ENCODE peak calls at places on chromosomes 3 and 15, in five cellular contexts. C is heart right ventricle, K is tibial nerve, I is HCT116, X is body of pancreas. P is an unnamed sample. For H3K4me1, the result is how much of the 10 kb centered on the place peaks cover.

GRCh38 chr3:187066228-187066995 is 72.9 kb downstream of the RPL39L start:
- DNase-seq in C (peak), K (no peak), I (peak), X (no peak), P (peak)

GRCh38 chr15:47351501-47351900 is 365.8 kb upstream of the SEMA6D start:
- DNase-seq in C (no peak), K (no peak), I (no peak), X (no peak), P (no peak)

GRCh38 chr3:132417695-132418520 is 606 bp downstream of the DNAJC13 start:
- DNase-seq in C (peak), K (peak), I (no peak), X (peak), P (peak)

GRCh38 chr3:17577795-17578520 is 164.5 kb downstream of the TBC1D5 start:
- DNase-seq in C (no peak), K (no peak), I (no peak), X (no peak), P (no peak)

GRCh38 chr3:13776253-13777050 is 103.4 kb downstream of the WNT7A start:
- DNase-seq in C (no peak), K (no peak), I (no peak), X (no peak), P (no peak)

GRCh38 chr3:140505256-140505655 is 172.6 kb upstream of the TRIM42 start:
- DNase-seq in C (peak), K (peak), I (no peak), X (peak), P (peak)

GRCh38 chr3:188554404-188554803 is 400.4 kb downstream of the LPP start:
- DNase-seq in C (no peak), K (no peak), I (no peak), X (no peak), P (peak)

GRCh38 chr3:187679638-187680396 is 9.6 kb upstream of the SST start:
- DNase-seq in C (peak), K (peak), I (peak), X (peak), P (peak)

GRCh38 chr15:60589253-60589652 is 110.3 kb upstream of the ICE2 start:
- DNase-seq in C (no peak), K (no peak), I (no peak), X (no peak), P (no peak)

GRCh38 chr15:55708720-55709119 is 34.2 kb downstream of the PRTG start:
- DNase-seq in C (no peak), K (no peak), I (no peak), X (no peak), P (no peak)

GRCh38 chr3:48962939-48963338 is 27.1 kb upstream of the P4HTM start:
- DNase-seq in C (no peak), K (no peak), I (no peak), X (no peak), P (no peak)

GRCh38 chr3:160756907-160757623 is 1.0 kb downstream of the PPM1L start:
- DNase-seq in C (peak), K (no peak), I (no peak), X (peak), P (peak)

GRCh38 chr3:183244219-183244618 is 8.8 kb upstream of the B3GNT5 start:
- DNase-seq in C (peak), K (peak), I (no peak), X (no peak), P (peak)

DNA sequence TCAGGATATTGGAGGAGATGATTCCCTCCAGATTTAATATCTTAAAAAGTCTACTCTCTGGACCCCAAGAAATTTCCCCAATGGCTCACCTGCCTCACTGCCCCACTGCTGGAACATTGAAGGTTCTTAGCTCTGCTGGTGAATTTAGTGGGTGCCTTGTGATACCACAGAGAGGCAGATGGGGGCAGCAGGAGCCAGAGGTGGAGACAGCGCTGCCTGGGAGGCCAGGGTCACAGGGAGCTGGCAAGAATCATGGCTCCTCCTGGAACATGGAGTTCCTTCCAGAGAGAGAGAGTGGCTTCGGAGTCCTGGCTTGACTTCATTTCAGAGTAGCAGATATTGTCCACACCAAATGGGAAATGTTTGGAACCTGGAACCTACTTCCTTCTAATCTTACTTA is 263.5 kb upstream of the CFAP20DC start:
- DNase-seq in C (peak), K (peak), I (peak), X (peak), P (no peak)
- TF ChIP-seq CTCF in C (peak), K (peak), I (peak), X (peak), P (no peak)

GRCh38 chr15:65401607-65402240 is 21.0 kb downstream of the IGDCC4 start:
- DNase-seq in C (no peak), K (no peak), I (no peak), X (no peak), P (no peak)
- H3K27ac ChIP-seq in C (no peak), K (no peak), I (no peak), X (no peak), P (no peak)

GRCh38 chr15:31345606-31346366 is 19.2 kb downstream of the KLF13 start:
- DNase-seq in C (no peak), K (no peak), I (no peak), X (no peak), P (peak)
- H3K4me1 ChIP-seq in C (half or more), K (half or more), I (under half), X (half or more), P (half or more)

GRCh38 chr15:89492111-89492641 is 4.2 kb downstream of the RHCG start:
- DNase-seq in C (no peak), K (no peak), I (no peak), X (no peak), P (no peak)
- TF ChIP-seq CTCF in C (no peak), K (no peak), I (peak), X (no peak), P (no peak)

GRCh38 chr3:120200836-120201235 is 84.2 kb downstream of the GPR156 start:
- DNase-seq in C (no peak), K (no peak), I (no peak), X (no peak), P (no peak)

GRCh38 chr3:120202363-120202762 is 82.7 kb downstream of the GPR156 start:
- DNase-seq in C (no peak), K (no peak), I (no peak), X (no peak), P (no peak)

GRCh38 chr3:120203621-120204020 is 81.4 kb downstream of the GPR156 start:
- DNase-seq in C (no peak), K (no peak), I (no peak), X (no peak), P (no peak)

GRCh38 chr3:120204338-120204737 is 80.7 kb downstream of the GPR156 start:
- DNase-seq in C (no peak), K (no peak), I (no peak), X (no peak), P (no peak)

DNA sequence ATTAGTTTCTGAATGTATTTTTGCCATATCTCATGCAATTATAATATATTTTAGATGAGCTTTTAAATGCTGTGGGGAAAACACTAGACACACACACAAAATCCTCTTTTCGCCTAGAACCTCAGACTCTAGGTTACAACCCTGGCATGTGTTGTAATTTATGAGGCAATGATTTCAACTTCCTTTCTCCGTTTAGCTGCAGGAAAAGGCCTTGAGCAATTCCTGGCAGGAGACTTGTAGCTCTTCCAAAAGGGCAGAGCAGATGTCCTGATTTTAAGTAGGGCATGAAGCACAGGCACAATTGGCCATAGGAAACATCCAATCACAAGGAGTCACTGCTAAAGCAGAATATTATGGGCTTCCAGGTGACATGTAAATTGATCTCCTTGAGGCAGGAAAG is 82.0 kb downstream of the GPR156 start:
- DNase-seq in C (peak), K (peak), I (no peak), X (no peak), P (peak)
- H3K27ac ChIP-seq in C (no peak), K (no peak), I (no peak), X (peak), P (peak)

GRCh38 chr15:101201411-101202174 is 50.3 kb downstream of the CHSY1 start:
- DNase-seq in C (peak), K (peak), I (peak), X (peak), P (peak)
- H3K4me1 ChIP-seq in C (half or more), K (half or more), I (under half), X (under half), P (under half)

P was measured in gastrocnemius medialis.